ENCODE peak calls at places on chromosomes 6 and 20, in four cellular contexts. J is neuronal stem cell, V is mesenchymal stem cell, I is H9. M is an unnamed sample. For H3K27me3, the result is how much of the 10 kb centered on the place peaks cover.

GRCh38 chr6:45791600-45792168 is 224.0 kb downstream of the CLIC5 start:
- DNase-seq in J (no peak), V (peak), I (no peak), M (peak)

GRCh38 chr6:81761197-81761596 is 8.7 kb upstream of the TENT5A start:
- DNase-seq in J (no peak), V (peak), I (no peak), M (no peak)

GRCh38 chr6:34213772-34214171 is 22.9 kb upstream of the HMGA1 start:
- DNase-seq in J (no peak), V (peak), I (no peak), M (no peak)

GRCh38 chr20:25320035-25320800 is 70.4 kb downstream of the ABHD12 start:
- DNase-seq in J (no peak), V (no peak), I (no peak), M (no peak)

GRCh38 chr6:23656257-23656731 is 469.7 kb upstream of the NRSN1 start:
- DNase-seq in J (peak), V (no peak), I (no peak), M (peak)

GRCh38 chr6:48474136-48474535 is 363.1 kb upstream of the PTCHD4 start:
- DNase-seq in J (no peak), V (peak), I (no peak), M (no peak)

GRCh38 chr20:13221673-13222318 is 722 bp downstream of the ISM1 start:
- DNase-seq in J (peak), V (peak), I (peak), M (peak)

GRCh38 chr6:131488780-131489179 is 84.2 kb upstream of the ARG1 start:
- DNase-seq in J (no peak), V (no peak), I (no peak), M (no peak)

GRCh38 chr6:37303891-37304503 is 46.1 kb upstream of the TMEM217 start:
- DNase-seq in J (no peak), V (peak), I (no peak), M (no peak)

GRCh38 chr6:154154389-154154967 is 115.4 kb downstream of the OPRM1 start:
- DNase-seq in J (peak), V (peak), I (no peak), M (peak)

GRCh38 chr6:157123245-157123644 is 200.1 kb downstream of the TMEM242 start:
- DNase-seq in J (no peak), V (no peak), I (no peak), M (no peak)

GRCh38 chr6:5138995-5139827 is 54.1 kb downstream of the PPP1R3G start:
- DNase-seq in J (no peak), V (no peak), I (peak), M (peak)

GRCh38 chr6:81242634-81243033 is 509.8 kb downstream of the TENT5A start:
- DNase-seq in J (no peak), V (no peak), I (no peak), M (no peak)

GRCh38 chr6:156595481-156595880 is 181.7 kb upstream of the ARID1B start:
- DNase-seq in J (no peak), V (no peak), I (no peak), M (no peak)

GRCh38 chr6:21587925-21588811 is 5.4 kb upstream of the SOX4 start:
- DNase-seq in J (peak), V (peak), I (peak), M (peak)

GRCh38 chr6:88442731-88443130 is 276.6 kb upstream of the CNR1 start:
- DNase-seq in J (no peak), V (no peak), I (no peak), M (no peak)

GRCh38 chr6:53119349-53119748 is 29.3 kb downstream of the GCM1 start:
- DNase-seq in J (no peak), V (peak), I (no peak), M (no peak)

GRCh38 chr6:34672657-34673043 is 23.9 kb downstream of the ILRUN start:
- DNase-seq in J (no peak), V (no peak), I (no peak), M (no peak)

GRCh38 chr20:695165-695866 is 19.7 kb upstream of the SCRT2 start:
- DNase-seq in J (no peak), V (no peak), I (no peak), M (no peak)

GRCh38 chr6:38058022-38058421 is 238.5 kb downstream of the ZFAND3 start:
- DNase-seq in J (no peak), V (no peak), I (no peak), M (no peak)

GRCh38 chr20:9130407-9130995 is 61.6 kb downstream of the PLCB4 start:
- DNase-seq in J (no peak), V (peak), I (no peak), M (no peak)

GRCh38 chr6:106746660-106747059 is 117.3 kb downstream of the QRSL1 start:
- DNase-seq in J (no peak), V (peak), I (no peak), M (peak)

GRCh38 chr6:32742374-32742773 is 1.2 kb downstream of the HLA-DQA2 start:
- DNase-seq in J (no peak), V (no peak), I (no peak), M (no peak)
- H3K27me3 ChIP-seq in J (under half), V (under half), I (under half), M (under half)

DNA sequence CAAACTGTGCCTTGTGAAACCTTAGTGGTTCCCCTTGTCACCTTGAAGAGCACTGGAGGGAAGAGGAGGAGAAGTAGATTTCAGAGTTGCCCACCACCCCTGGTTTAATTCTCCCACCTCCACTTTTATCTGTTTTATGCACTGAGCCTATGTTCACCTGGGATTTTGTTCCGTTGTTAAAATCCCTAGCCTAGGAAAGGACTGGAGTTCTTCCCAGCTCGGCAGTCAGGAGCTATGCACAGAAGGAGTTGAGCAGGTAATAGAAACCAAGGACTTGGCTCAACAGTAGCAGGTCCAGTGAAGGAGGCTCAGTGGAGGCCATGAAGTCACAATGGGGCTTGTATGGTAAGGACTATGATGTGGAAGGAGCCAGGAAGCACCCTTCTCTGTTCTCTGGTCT is 290.3 kb upstream of the PRND start:
- DNase-seq in J (no peak), V (no peak), I (no peak), M (no peak)
- H3K23ac ChIP-seq in J (no peak), V (no peak), I (no peak), M (no peak)

DNA sequence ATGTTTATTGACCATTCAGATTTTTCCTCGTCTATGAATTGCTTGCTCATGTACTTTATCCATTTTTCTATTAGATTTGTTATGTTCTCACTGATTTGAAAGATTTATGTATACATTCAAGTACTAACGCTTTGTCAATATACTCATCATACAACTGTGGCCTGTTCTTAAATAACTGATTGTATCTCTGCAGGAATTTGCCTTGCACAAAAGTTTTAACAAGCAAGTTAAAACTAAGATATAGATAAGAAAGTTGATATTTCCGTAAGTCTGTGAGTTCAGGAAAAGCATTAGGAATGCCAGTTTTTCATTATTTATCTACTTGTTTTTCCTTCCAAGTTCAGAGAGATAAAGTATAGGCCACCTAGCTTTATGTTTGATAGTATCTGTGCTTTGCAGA is 95.2 kb downstream of the PDE7B start:
- DNase-seq in J (no peak), V (no peak), I (no peak), M (no peak)
- H3K27ac ChIP-seq in J (no peak), V (no peak), I (no peak), M (no peak)

DNA sequence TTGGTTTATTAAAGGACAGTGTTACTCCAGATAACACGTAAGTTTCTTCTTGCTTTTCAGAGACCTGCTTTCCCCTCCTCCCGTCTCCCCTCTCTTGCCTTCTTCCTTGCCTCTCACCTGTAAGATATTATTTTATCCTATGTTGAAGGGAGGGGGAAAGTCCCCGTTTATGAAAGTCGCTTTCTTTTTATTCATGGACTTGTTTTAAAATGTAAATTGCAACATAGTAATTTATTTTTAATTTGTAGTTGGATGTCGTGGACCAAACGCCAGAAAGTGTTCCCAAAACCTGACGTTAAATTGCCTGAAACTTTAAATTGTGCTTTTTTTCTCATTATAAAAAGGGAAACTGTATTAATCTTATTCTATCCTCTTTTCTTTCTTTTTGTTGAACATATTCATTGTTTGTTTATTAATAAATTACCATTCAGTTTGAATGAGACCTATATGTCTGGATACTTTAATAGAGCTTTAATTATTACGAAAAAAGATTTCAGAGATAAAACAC is 2.7 kb downstream of the FOXC1 start:
- DNase-seq in J (no peak), V (no peak), I (no peak), M (no peak)
- H3K27me3 ChIP-seq in J (half or more), V (under half), I (half or more), M (under half)